ENCODE peak calls at places on chromosomes 12 and 14, in seven cellular contexts. S, X, D, Y, Z, V and M are unnamed samples.

GRCh38 chr14:51884086-51884927 is 23.9 kb downstream of the GNG2 start:
- DNase-seq in S (peak), X (no peak), D (no peak), Y (no peak), Z (no peak), V (no peak), M (no peak)

GRCh38 chr12:56955631-56956256 is 1.7 kb downstream of the RDH16 start:
- DNase-seq in S (peak), X (no peak), D (no peak), Y (no peak), Z (no peak), V (no peak), M (no peak)

GRCh38 chr12:50411051-50411660 is 10.5 kb downstream of the LARP4 start:
- DNase-seq in S (peak), X (no peak), D (no peak), Y (no peak), Z (no peak), V (peak), M (no peak)

GRCh38 chr14:70754989-70755388 is 54.3 kb downstream of the MAP3K9 start:
- DNase-seq in S (no peak), X (no peak), D (no peak), Y (peak), Z (no peak), V (peak), M (no peak)

GRCh38 chr12:52006726-52007157 is at the start of gene TAMALIN:
- DNase-seq in S (peak), X (peak), D (peak), Y (no peak), Z (peak), V (peak), M (peak)

GRCh38 chr14:79831198-79831890 is 380.0 kb downstream of the DIO2 start:
- DNase-seq in S (peak), X (no peak), D (no peak), Y (no peak), Z (no peak), V (no peak), M (no peak)

GRCh38 chr12:118842753-118843335 is 138.5 kb upstream of the SRRM4 start:
- DNase-seq in S (no peak), X (no peak), D (no peak), Y (no peak), Z (no peak), V (no peak), M (peak)

GRCh38 chr12:124159655-124160054 is 135.2 kb upstream of the RFLNA start:
- DNase-seq in S (no peak), X (no peak), D (no peak), Y (no peak), Z (no peak), V (no peak), M (no peak)

GRCh38 chr12:32482226-32482625 is 82.9 kb downstream of the FGD4 start:
- DNase-seq in S (no peak), X (no peak), D (no peak), Y (no peak), Z (no peak), V (no peak), M (no peak)

GRCh38 chr12:131093971-131094830 is 140.5 kb downstream of the ADGRD1 start:
- DNase-seq in S (no peak), X (peak), D (peak), Y (no peak), Z (no peak), V (no peak), M (peak)

GRCh38 chr12:122945047-122945592 is 21.1 kb downstream of the ABCB9 start:
- DNase-seq in S (no peak), X (no peak), D (no peak), Y (no peak), Z (no peak), V (no peak), M (no peak)

GRCh38 chr12:1662761-1663439 is 28.0 kb upstream of the ADIPOR2 start:
- DNase-seq in S (peak), X (peak), D (no peak), Y (peak), Z (peak), V (peak), M (no peak)

GRCh38 chr12:27667540-27667939 is 28.7 kb upstream of the REP15 start:
- DNase-seq in S (peak), X (peak), D (no peak), Y (no peak), Z (no peak), V (no peak), M (no peak)

GRCh38 chr14:99024926-99025325 is 247.1 kb downstream of the BCL11B start:
- DNase-seq in S (no peak), X (peak), D (no peak), Y (no peak), Z (no peak), V (no peak), M (no peak)

GRCh38 chr12:107304588-107305532 is 211.5 kb upstream of the CRY1 start:
- DNase-seq in S (no peak), X (no peak), D (no peak), Y (no peak), Z (no peak), V (no peak), M (no peak)

GRCh38 chr12:76356094-76356493 is 7.9 kb upstream of the BBS10 start:
- DNase-seq in S (no peak), X (no peak), D (no peak), Y (no peak), Z (no peak), V (no peak), M (no peak)

GRCh38 chr14:95361373-95362179 is 41.9 kb upstream of the CLMN start:
- DNase-seq in S (peak), X (no peak), D (no peak), Y (peak), Z (no peak), V (peak), M (no peak)

GRCh38 chr14:67269338-67270060 is 28.3 kb downstream of the PALS1 start:
- DNase-seq in S (peak), X (no peak), D (no peak), Y (no peak), Z (no peak), V (no peak), M (no peak)

GRCh38 chr12:121793501-121793835 is at the start of gene RHOF:
- DNase-seq in S (no peak), X (no peak), D (peak), Y (no peak), Z (no peak), V (peak), M (no peak)

GRCh38 chr14:83483063-83483462 is 1949.4 kb upstream of the SEL1L start:
- DNase-seq in S (peak), X (no peak), D (no peak), Y (no peak), Z (no peak), V (no peak), M (no peak)

GRCh38 chr14:90558983-90559590 is 162.3 kb downstream of the CALM1 start:
- DNase-seq in S (no peak), X (no peak), D (no peak), Y (no peak), Z (no peak), V (no peak), M (peak)

GRCh38 chr12:46523863-46524770 is 151.5 kb upstream of the SLC38A2 start:
- DNase-seq in S (peak), X (no peak), D (peak), Y (peak), Z (no peak), V (no peak), M (no peak)

GRCh38 chr14:50560929-50561280 is 960 bp downstream of the ATL1 start:
- DNase-seq in S (peak), X (peak), D (peak), Y (no peak), Z (peak), V (peak), M (peak)

GRCh38 chr12:10033783-10034381 is 3.4 kb downstream of the CLEC9A start:
- DNase-seq in S (peak), X (no peak), D (no peak), Y (no peak), Z (no peak), V (no peak), M (no peak)

GRCh38 chr12:77837876-77838291 is 7.2 kb downstream of the NAV3 start:
- DNase-seq in S (no peak), X (no peak), D (no peak), Y (no peak), Z (no peak), V (no peak), M (no peak)

GRCh38 chr14:74392616-74393570 is 33.1 kb downstream of the SYNDIG1L start:
- DNase-seq in S (no peak), X (peak), D (no peak), Y (no peak), Z (no peak), V (no peak), M (no peak)

GRCh38 chr14:35944847-35945246 is 118.7 kb downstream of the BRMS1L start:
- DNase-seq in S (no peak), X (no peak), D (no peak), Y (peak), Z (no peak), V (no peak), M (no peak)
- TF ChIP-seq CTCF in S (no peak), X (no peak), D (no peak), Y (peak), Z (peak), V (no peak), M (no peak)

DNA sequence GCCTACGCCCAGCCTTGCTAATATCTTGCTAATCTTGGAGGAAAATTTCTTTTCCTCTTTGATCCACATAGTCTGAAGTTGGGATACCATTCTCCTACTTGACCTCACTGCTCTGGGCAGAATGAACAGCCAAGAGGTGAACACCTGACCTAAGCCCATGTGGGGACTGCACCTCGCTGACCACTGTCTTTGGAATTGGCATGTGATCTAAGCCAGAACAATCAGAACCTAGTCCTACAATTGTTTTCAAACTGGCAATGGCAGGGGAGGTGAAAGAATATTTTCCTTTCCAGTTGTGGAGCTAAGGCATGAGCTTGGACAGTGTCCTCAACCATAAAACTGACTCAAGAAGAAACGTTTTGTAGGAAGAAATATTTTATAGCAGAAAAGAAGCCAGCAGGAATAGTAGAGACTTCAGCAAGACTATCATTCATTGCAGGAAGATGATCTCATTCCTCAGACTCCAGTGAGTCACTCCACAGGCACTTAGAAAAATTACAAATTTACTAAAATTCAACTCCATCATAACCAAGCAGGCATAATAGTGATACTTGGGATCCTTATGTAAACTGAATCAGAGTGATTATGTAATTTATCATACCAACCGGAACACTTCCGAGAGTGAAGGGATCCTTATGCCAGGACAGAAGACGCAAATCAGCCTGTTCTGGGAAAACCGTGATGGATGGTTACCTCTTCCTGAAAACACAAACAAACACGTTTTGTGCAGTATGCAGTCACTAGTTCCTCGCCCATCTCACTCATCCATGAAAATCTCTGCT is 14.7 kb downstream of the PTPRO start:
- DNase-seq in S (peak), X (no peak), D (no peak), Y (no peak), Z (no peak), V (no peak), M (no peak)
- TF ChIP-seq CTCF in S (no peak), X (no peak), D (no peak), Y (no peak), Z (no peak), V (no peak), M (no peak)

GRCh38 chr12:4269279-4269991 is 4.1 kb upstream of the CCND2 start:
- DNase-seq in S (peak), X (peak), D (peak), Y (no peak), Z (peak), V (peak), M (no peak)
- TF ChIP-seq CTCF in S (no peak), X (no peak), D (no peak), Y (no peak), Z (peak), V (peak), M (peak)

DNA sequence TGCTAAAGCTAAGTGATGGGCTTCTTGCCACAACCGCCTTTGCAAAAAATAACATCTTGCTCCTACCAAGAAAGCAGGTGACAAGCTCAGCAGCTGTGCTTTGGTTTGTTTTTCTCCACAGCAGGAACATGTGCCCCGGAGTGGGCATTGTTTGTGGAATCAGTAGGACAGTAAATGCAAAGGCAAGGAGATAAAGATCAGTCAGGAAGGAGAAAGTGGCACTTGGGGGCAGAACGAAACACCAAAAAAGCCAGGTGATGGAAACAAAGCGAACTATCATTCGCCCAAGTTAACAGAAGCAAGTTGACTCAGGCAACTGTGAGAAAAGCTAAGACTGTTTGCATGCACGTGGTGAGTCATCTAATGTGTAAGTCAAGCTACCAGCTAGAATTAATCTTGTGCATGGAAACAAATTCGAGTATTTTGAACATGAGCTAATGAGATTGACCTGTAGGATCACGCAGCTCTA is 165.5 kb upstream of the PLXNC1 start:
- DNase-seq in S (peak), X (no peak), D (no peak), Y (no peak), Z (no peak), V (no peak), M (no peak)
- TF ChIP-seq CTCF in S (no peak), X (no peak), D (no peak), Y (no peak), Z (no peak), V (no peak), M (no peak)

GRCh38 chr12:103884316-103884715 is 43.3 kb upstream of the NT5DC3 start:
- DNase-seq in S (peak), X (no peak), D (peak), Y (no peak), Z (no peak), V (no peak), M (no peak)
- TF ChIP-seq CTCF in S (peak), X (peak), D (peak), Y (peak), Z (no peak), V (peak), M (no peak)

GRCh38 chr12:55515696-55516095 is 23.5 kb downstream of the OR6C68 start:
- DNase-seq in S (no peak), X (no peak), D (no peak), Y (no peak), Z (no peak), V (no peak), M (no peak)
- TF ChIP-seq CTCF in S (no peak), X (no peak), D (no peak), Y (peak), Z (no peak), V (no peak), M (no peak)